ENCODE peak calls at places on chromosomes 7 and 10, in nine cellular contexts. One of them, this sample, is unnamed.

GRCh38 chr7:8386926-8387550 is 46.4 kb upstream of the NXPH1 start:
- DNase-seq in stimulated activated CD4-positive, alpha-beta T cell treated with anti-CD3 and anti-CD28 coated beads, Interleukin-2, amount 100 ng/mL, for 48 hours: no peak
- DNase-seq in fibroblast of villous mesenchyme: no peak
- DNase-seq in AG09319: no peak
- DNase-seq in A549: no peak
- DNase-seq in activated effector memory CD4-positive, alpha-beta T cell treated with anti-CD3 and anti-CD28 coated beads, Interleukin-2, amount 50 U/mL, for 16 hours: no peak
- DNase-seq in activated CD4-positive, alpha-beta memory T cell treated with anti-CD3 and anti-CD28 coated beads, Interleukin-2, amount 10 ng/mL, durations not matched to agents 7 days and 5 days: no peak
- DNase-seq in SW 1271: no peak
- DNase-seq in CD4-positive, CD25-positive, alpha-beta regulatory T cell: peak; percentile 23
- DNase-seq in this sample: no peak

GRCh38 chr7:17297243-17297642 is 1.2 kb upstream of the AHR start:
- DNase-seq in AG09319: no peak
- DNase-seq in fibroblast of villous mesenchyme: no peak
- DNase-seq in CD4-positive, CD25-positive, alpha-beta regulatory T cell: no peak
- DNase-seq in SW 1271: no peak
- DNase-seq in A549: no peak
- DNase-seq in activated effector memory CD4-positive, alpha-beta T cell treated with anti-CD3 and anti-CD28 coated beads, Interleukin-2, amount 50 U/mL, for 16 hours: no peak
- DNase-seq in activated CD4-positive, alpha-beta memory T cell treated with anti-CD3 and anti-CD28 coated beads, Interleukin-2, amount 10 ng/mL, durations not matched to agents 7 days and 5 days: no peak
- DNase-seq in stimulated activated CD4-positive, alpha-beta T cell treated with anti-CD3 and anti-CD28 coated beads, Interleukin-2, amount 100 ng/mL, for 48 hours: no peak
- DNase-seq in this sample: no peak

GRCh38 chr10:83352588-83352987 is 786.7 kb upstream of the GHITM start:
- DNase-seq in AG09319: no peak
- DNase-seq in stimulated activated CD4-positive, alpha-beta T cell treated with anti-CD3 and anti-CD28 coated beads, Interleukin-2, amount 100 ng/mL, for 48 hours: no peak
- DNase-seq in SW 1271: no peak
- DNase-seq in activated effector memory CD4-positive, alpha-beta T cell treated with anti-CD3 and anti-CD28 coated beads, Interleukin-2, amount 50 U/mL, for 16 hours: no peak
- DNase-seq in CD4-positive, CD25-positive, alpha-beta regulatory T cell: no peak
- DNase-seq in A549: no peak
- DNase-seq in activated CD4-positive, alpha-beta memory T cell treated with anti-CD3 and anti-CD28 coated beads, Interleukin-2, amount 10 ng/mL, durations not matched to agents 7 days and 5 days: no peak
- DNase-seq in fibroblast of villous mesenchyme: no peak
- DNase-seq in this sample: no peak

GRCh38 chr10:86958831-86959736 is 685 bp downstream of the SNCG start:
- DNase-seq in fibroblast of villous mesenchyme: peak; percentile 74
- DNase-seq in stimulated activated CD4-positive, alpha-beta T cell treated with anti-CD3 and anti-CD28 coated beads, Interleukin-2, amount 100 ng/mL, for 48 hours: no peak
- DNase-seq in CD4-positive, CD25-positive, alpha-beta regulatory T cell: no peak
- DNase-seq in activated CD4-positive, alpha-beta memory T cell treated with anti-CD3 and anti-CD28 coated beads, Interleukin-2, amount 10 ng/mL, durations not matched to agents 7 days and 5 days: no peak
- DNase-seq in SW 1271: peak; percentile 25
- DNase-seq in A549: peak; percentile 77
- DNase-seq in AG09319: no peak
- DNase-seq in activated effector memory CD4-positive, alpha-beta T cell treated with anti-CD3 and anti-CD28 coated beads, Interleukin-2, amount 50 U/mL, for 16 hours: peak; percentile 58
- DNase-seq in this sample: no peak

GRCh38 chr10:46527241-46527811 is 29.1 kb downstream of the GPRIN2 start:
- DNase-seq in activated CD4-positive, alpha-beta memory T cell treated with anti-CD3 and anti-CD28 coated beads, Interleukin-2, amount 10 ng/mL, durations not matched to agents 7 days and 5 days: no peak
- DNase-seq in AG09319: no peak
- DNase-seq in activated effector memory CD4-positive, alpha-beta T cell treated with anti-CD3 and anti-CD28 coated beads, Interleukin-2, amount 50 U/mL, for 16 hours: peak; percentile 63
- DNase-seq in A549: no peak
- DNase-seq in SW 1271: no peak
- DNase-seq in CD4-positive, CD25-positive, alpha-beta regulatory T cell: no peak
- DNase-seq in stimulated activated CD4-positive, alpha-beta T cell treated with anti-CD3 and anti-CD28 coated beads, Interleukin-2, amount 100 ng/mL, for 48 hours: no peak
- DNase-seq in fibroblast of villous mesenchyme: no peak
- DNase-seq in this sample: no peak

GRCh38 chr10:650691-651615 is 38.5 kb downstream of the DIP2C start:
- DNase-seq in AG09319: no peak
- DNase-seq in SW 1271: no peak
- DNase-seq in fibroblast of villous mesenchyme: peak; percentile 37
- DNase-seq in activated CD4-positive, alpha-beta memory T cell treated with anti-CD3 and anti-CD28 coated beads, Interleukin-2, amount 10 ng/mL, durations not matched to agents 7 days and 5 days: no peak
- DNase-seq in stimulated activated CD4-positive, alpha-beta T cell treated with anti-CD3 and anti-CD28 coated beads, Interleukin-2, amount 100 ng/mL, for 48 hours: no peak
- DNase-seq in A549: no peak
- DNase-seq in CD4-positive, CD25-positive, alpha-beta regulatory T cell: no peak
- DNase-seq in activated effector memory CD4-positive, alpha-beta T cell treated with anti-CD3 and anti-CD28 coated beads, Interleukin-2, amount 50 U/mL, for 16 hours: no peak
- DNase-seq in this sample: no peak

GRCh38 chr7:136555933-136556332 is 312.5 kb upstream of the CHRM2 start:
- DNase-seq in stimulated activated CD4-positive, alpha-beta T cell treated with anti-CD3 and anti-CD28 coated beads, Interleukin-2, amount 100 ng/mL, for 48 hours: no peak
- DNase-seq in AG09319: no peak
- DNase-seq in activated CD4-positive, alpha-beta memory T cell treated with anti-CD3 and anti-CD28 coated beads, Interleukin-2, amount 10 ng/mL, durations not matched to agents 7 days and 5 days: no peak
- DNase-seq in CD4-positive, CD25-positive, alpha-beta regulatory T cell: no peak
- DNase-seq in SW 1271: no peak
- DNase-seq in fibroblast of villous mesenchyme: no peak
- DNase-seq in activated effector memory CD4-positive, alpha-beta T cell treated with anti-CD3 and anti-CD28 coated beads, Interleukin-2, amount 50 U/mL, for 16 hours: no peak
- DNase-seq in A549: no peak
- DNase-seq in this sample: no peak

GRCh38 chr10:77526861-77527617 is 110.6 kb downstream of the KCNMA1 start:
- DNase-seq in A549: no peak
- DNase-seq in AG09319: no peak
- DNase-seq in fibroblast of villous mesenchyme: no peak
- DNase-seq in SW 1271: no peak
- DNase-seq in activated CD4-positive, alpha-beta memory T cell treated with anti-CD3 and anti-CD28 coated beads, Interleukin-2, amount 10 ng/mL, durations not matched to agents 7 days and 5 days: no peak
- DNase-seq in stimulated activated CD4-positive, alpha-beta T cell treated with anti-CD3 and anti-CD28 coated beads, Interleukin-2, amount 100 ng/mL, for 48 hours: no peak
- DNase-seq in activated effector memory CD4-positive, alpha-beta T cell treated with anti-CD3 and anti-CD28 coated beads, Interleukin-2, amount 50 U/mL, for 16 hours: no peak
- DNase-seq in CD4-positive, CD25-positive, alpha-beta regulatory T cell: no peak
- DNase-seq in this sample: no peak

GRCh38 chr10:125768217-125768616 is 7.4 kb downstream of the MMP21 start:
- DNase-seq in A549: no peak
- DNase-seq in CD4-positive, CD25-positive, alpha-beta regulatory T cell: no peak
- DNase-seq in fibroblast of villous mesenchyme: peak; percentile 27
- DNase-seq in SW 1271: no peak
- DNase-seq in activated CD4-positive, alpha-beta memory T cell treated with anti-CD3 and anti-CD28 coated beads, Interleukin-2, amount 10 ng/mL, durations not matched to agents 7 days and 5 days: no peak
- DNase-seq in stimulated activated CD4-positive, alpha-beta T cell treated with anti-CD3 and anti-CD28 coated beads, Interleukin-2, amount 100 ng/mL, for 48 hours: no peak
- DNase-seq in AG09319: peak; percentile 8
- DNase-seq in activated effector memory CD4-positive, alpha-beta T cell treated with anti-CD3 and anti-CD28 coated beads, Interleukin-2, amount 50 U/mL, for 16 hours: no peak
- DNase-seq in this sample: no peak

GRCh38 chr10:124351481-124352220 is 67.1 kb downstream of the OAT start:
- DNase-seq in A549: no peak
- DNase-seq in AG09319: no peak
- DNase-seq in activated effector memory CD4-positive, alpha-beta T cell treated with anti-CD3 and anti-CD28 coated beads, Interleukin-2, amount 50 U/mL, for 16 hours: peak; percentile 54
- DNase-seq in stimulated activated CD4-positive, alpha-beta T cell treated with anti-CD3 and anti-CD28 coated beads, Interleukin-2, amount 100 ng/mL, for 48 hours: no peak
- DNase-seq in fibroblast of villous mesenchyme: no peak
- DNase-seq in SW 1271: no peak
- DNase-seq in CD4-positive, CD25-positive, alpha-beta regulatory T cell: no peak
- DNase-seq in activated CD4-positive, alpha-beta memory T cell treated with anti-CD3 and anti-CD28 coated beads, Interleukin-2, amount 10 ng/mL, durations not matched to agents 7 days and 5 days: no peak
- DNase-seq in this sample: no peak

GRCh38 chr7:30938435-30939316 is 25.1 kb upstream of the GHRHR start:
- DNase-seq in stimulated activated CD4-positive, alpha-beta T cell treated with anti-CD3 and anti-CD28 coated beads, Interleukin-2, amount 100 ng/mL, for 48 hours: peak; percentile 75
- DNase-seq in activated CD4-positive, alpha-beta memory T cell treated with anti-CD3 and anti-CD28 coated beads, Interleukin-2, amount 10 ng/mL, durations not matched to agents 7 days and 5 days: peak; percentile 65
- DNase-seq in CD4-positive, CD25-positive, alpha-beta regulatory T cell: peak; percentile 26
- DNase-seq in activated effector memory CD4-positive, alpha-beta T cell treated with anti-CD3 and anti-CD28 coated beads, Interleukin-2, amount 50 U/mL, for 16 hours: peak; percentile 87
- DNase-seq in fibroblast of villous mesenchyme: peak; percentile 72
- DNase-seq in AG09319: no peak
- DNase-seq in SW 1271: peak; percentile 78
- DNase-seq in A549: peak; percentile 88
- DNase-seq in this sample: peak; percentile 73

GRCh38 chr10:62861507-62861906 is 45.3 kb upstream of the EGR2 start:
- DNase-seq in A549: no peak
- DNase-seq in stimulated activated CD4-positive, alpha-beta T cell treated with anti-CD3 and anti-CD28 coated beads, Interleukin-2, amount 100 ng/mL, for 48 hours: no peak
- DNase-seq in SW 1271: no peak
- DNase-seq in activated effector memory CD4-positive, alpha-beta T cell treated with anti-CD3 and anti-CD28 coated beads, Interleukin-2, amount 50 U/mL, for 16 hours: no peak
- DNase-seq in AG09319: no peak
- DNase-seq in activated CD4-positive, alpha-beta memory T cell treated with anti-CD3 and anti-CD28 coated beads, Interleukin-2, amount 10 ng/mL, durations not matched to agents 7 days and 5 days: no peak
- DNase-seq in fibroblast of villous mesenchyme: no peak
- DNase-seq in CD4-positive, CD25-positive, alpha-beta regulatory T cell: no peak
- DNase-seq in this sample: no peak

GRCh38 chr7:50745835-50746234 is 36.9 kb downstream of the GRB10 start:
- DNase-seq in stimulated activated CD4-positive, alpha-beta T cell treated with anti-CD3 and anti-CD28 coated beads, Interleukin-2, amount 100 ng/mL, for 48 hours: no peak
- DNase-seq in fibroblast of villous mesenchyme: no peak
- DNase-seq in A549: no peak
- DNase-seq in activated CD4-positive, alpha-beta memory T cell treated with anti-CD3 and anti-CD28 coated beads, Interleukin-2, amount 10 ng/mL, durations not matched to agents 7 days and 5 days: no peak
- DNase-seq in AG09319: no peak
- DNase-seq in CD4-positive, CD25-positive, alpha-beta regulatory T cell: no peak
- DNase-seq in activated effector memory CD4-positive, alpha-beta T cell treated with anti-CD3 and anti-CD28 coated beads, Interleukin-2, amount 50 U/mL, for 16 hours: no peak
- DNase-seq in SW 1271: no peak
- DNase-seq in this sample: no peak

GRCh38 chr10:131110241-131110783 is 201.2 kb downstream of the TCERG1L start:
- DNase-seq in stimulated activated CD4-positive, alpha-beta T cell treated with anti-CD3 and anti-CD28 coated beads, Interleukin-2, amount 100 ng/mL, for 48 hours: no peak
- DNase-seq in activated CD4-positive, alpha-beta memory T cell treated with anti-CD3 and anti-CD28 coated beads, Interleukin-2, amount 10 ng/mL, durations not matched to agents 7 days and 5 days: no peak
- DNase-seq in fibroblast of villous mesenchyme: no peak
- DNase-seq in A549: no peak
- DNase-seq in CD4-positive, CD25-positive, alpha-beta regulatory T cell: no peak
- DNase-seq in activated effector memory CD4-positive, alpha-beta T cell treated with anti-CD3 and anti-CD28 coated beads, Interleukin-2, amount 50 U/mL, for 16 hours: no peak
- DNase-seq in SW 1271: no peak
- DNase-seq in AG09319: no peak
- DNase-seq in this sample: no peak

GRCh38 chr7:41256186-41256945 is 446.5 kb downstream of the INHBA start:
- DNase-seq in fibroblast of villous mesenchyme: peak; percentile 21
- DNase-seq in CD4-positive, CD25-positive, alpha-beta regulatory T cell: no peak
- DNase-seq in stimulated activated CD4-positive, alpha-beta T cell treated with anti-CD3 and anti-CD28 coated beads, Interleukin-2, amount 100 ng/mL, for 48 hours: no peak
- DNase-seq in AG09319: no peak
- DNase-seq in SW 1271: no peak
- DNase-seq in activated CD4-positive, alpha-beta memory T cell treated with anti-CD3 and anti-CD28 coated beads, Interleukin-2, amount 10 ng/mL, durations not matched to agents 7 days and 5 days: no peak
- DNase-seq in A549: no peak
- DNase-seq in activated effector memory CD4-positive, alpha-beta T cell treated with anti-CD3 and anti-CD28 coated beads, Interleukin-2, amount 50 U/mL, for 16 hours: no peak
- DNase-seq in this sample: no peak

GRCh38 chr10:123674741-123675140 is 8.6 kb downstream of the GPR26 start:
- DNase-seq in CD4-positive, CD25-positive, alpha-beta regulatory T cell: no peak
- DNase-seq in A549: no peak
- DNase-seq in fibroblast of villous mesenchyme: no peak
- DNase-seq in stimulated activated CD4-positive, alpha-beta T cell treated with anti-CD3 and anti-CD28 coated beads, Interleukin-2, amount 100 ng/mL, for 48 hours: no peak
- DNase-seq in activated CD4-positive, alpha-beta memory T cell treated with anti-CD3 and anti-CD28 coated beads, Interleukin-2, amount 10 ng/mL, durations not matched to agents 7 days and 5 days: no peak
- DNase-seq in AG09319: no peak
- DNase-seq in activated effector memory CD4-positive, alpha-beta T cell treated with anti-CD3 and anti-CD28 coated beads, Interleukin-2, amount 50 U/mL, for 16 hours: no peak
- DNase-seq in SW 1271: no peak
- DNase-seq in this sample: no peak

GRCh38 chr10:118953999-118954398 is 75.5 kb upstream of the NANOS1 start:
- DNase-seq in stimulated activated CD4-positive, alpha-beta T cell treated with anti-CD3 and anti-CD28 coated beads, Interleukin-2, amount 100 ng/mL, for 48 hours: no peak
- DNase-seq in activated effector memory CD4-positive, alpha-beta T cell treated with anti-CD3 and anti-CD28 coated beads, Interleukin-2, amount 50 U/mL, for 16 hours: no peak
- DNase-seq in A549: no peak
- DNase-seq in activated CD4-positive, alpha-beta memory T cell treated with anti-CD3 and anti-CD28 coated beads, Interleukin-2, amount 10 ng/mL, durations not matched to agents 7 days and 5 days: no peak
- DNase-seq in AG09319: no peak
- DNase-seq in fibroblast of villous mesenchyme: peak; percentile 23
- DNase-seq in SW 1271: no peak
- DNase-seq in CD4-positive, CD25-positive, alpha-beta regulatory T cell: no peak
- DNase-seq in this sample: no peak

GRCh38 chr10:88467835-88468485 is 115.2 kb downstream of the RNLS start:
- DNase-seq in stimulated activated CD4-positive, alpha-beta T cell treated with anti-CD3 and anti-CD28 coated beads, Interleukin-2, amount 100 ng/mL, for 48 hours: no peak
- DNase-seq in activated effector memory CD4-positive, alpha-beta T cell treated with anti-CD3 and anti-CD28 coated beads, Interleukin-2, amount 50 U/mL, for 16 hours: no peak
- DNase-seq in fibroblast of villous mesenchyme: no peak
- DNase-seq in A549: no peak
- DNase-seq in CD4-positive, CD25-positive, alpha-beta regulatory T cell: no peak
- DNase-seq in activated CD4-positive, alpha-beta memory T cell treated with anti-CD3 and anti-CD28 coated beads, Interleukin-2, amount 10 ng/mL, durations not matched to agents 7 days and 5 days: no peak
- DNase-seq in AG09319: no peak
- DNase-seq in SW 1271: no peak
- DNase-seq in this sample: no peak

GRCh38 chr10:64760371-64760770 is 1239.2 kb downstream of the REEP3 start:
- DNase-seq in stimulated activated CD4-positive, alpha-beta T cell treated with anti-CD3 and anti-CD28 coated beads, Interleukin-2, amount 100 ng/mL, for 48 hours: no peak
- DNase-seq in A549: no peak
- DNase-seq in AG09319: no peak
- DNase-seq in activated CD4-positive, alpha-beta memory T cell treated with anti-CD3 and anti-CD28 coated beads, Interleukin-2, amount 10 ng/mL, durations not matched to agents 7 days and 5 days: no peak
- DNase-seq in activated effector memory CD4-positive, alpha-beta T cell treated with anti-CD3 and anti-CD28 coated beads, Interleukin-2, amount 50 U/mL, for 16 hours: no peak
- DNase-seq in CD4-positive, CD25-positive, alpha-beta regulatory T cell: no peak
- DNase-seq in fibroblast of villous mesenchyme: peak; percentile 1
- DNase-seq in SW 1271: no peak
- DNase-seq in this sample: no peak

GRCh38 chr10:114603943-114604342 is 54.1 kb downstream of the ABLIM1 start:
- DNase-seq in SW 1271: no peak
- DNase-seq in activated effector memory CD4-positive, alpha-beta T cell treated with anti-CD3 and anti-CD28 coated beads, Interleukin-2, amount 50 U/mL, for 16 hours: no peak
- DNase-seq in CD4-positive, CD25-positive, alpha-beta regulatory T cell: peak; percentile 13
- DNase-seq in activated CD4-positive, alpha-beta memory T cell treated with anti-CD3 and anti-CD28 coated beads, Interleukin-2, amount 10 ng/mL, durations not matched to agents 7 days and 5 days: peak; percentile 55
- DNase-seq in fibroblast of villous mesenchyme: peak; percentile 46
- DNase-seq in A549: peak; percentile 32
- DNase-seq in AG09319: no peak
- DNase-seq in stimulated activated CD4-positive, alpha-beta T cell treated with anti-CD3 and anti-CD28 coated beads, Interleukin-2, amount 100 ng/mL, for 48 hours: no peak
- DNase-seq in this sample: no peak

GRCh38 chr10:130254168-130255061 is 118.2 kb downstream of the GLRX3 start:
- DNase-seq in SW 1271: no peak
- DNase-seq in fibroblast of villous mesenchyme: no peak
- DNase-seq in AG09319: no peak
- DNase-seq in stimulated activated CD4-positive, alpha-beta T cell treated with anti-CD3 and anti-CD28 coated beads, Interleukin-2, amount 100 ng/mL, for 48 hours: no peak
- DNase-seq in CD4-positive, CD25-positive, alpha-beta regulatory T cell: no peak
- DNase-seq in activated CD4-positive, alpha-beta memory T cell treated with anti-CD3 and anti-CD28 coated beads, Interleukin-2, amount 10 ng/mL, durations not matched to agents 7 days and 5 days: peak; percentile 29
- DNase-seq in activated effector memory CD4-positive, alpha-beta T cell treated with anti-CD3 and anti-CD28 coated beads, Interleukin-2, amount 50 U/mL, for 16 hours: no peak
- DNase-seq in A549: no peak
- DNase-seq in this sample: no peak

GRCh38 chr10:3882855-3883254 is 97.8 kb upstream of the KLF6 start:
- DNase-seq in A549: no peak
- DNase-seq in activated effector memory CD4-positive, alpha-beta T cell treated with anti-CD3 and anti-CD28 coated beads, Interleukin-2, amount 50 U/mL, for 16 hours: no peak
- DNase-seq in CD4-positive, CD25-positive, alpha-beta regulatory T cell: no peak
- DNase-seq in SW 1271: no peak
- DNase-seq in activated CD4-positive, alpha-beta memory T cell treated with anti-CD3 and anti-CD28 coated beads, Interleukin-2, amount 10 ng/mL, durations not matched to agents 7 days and 5 days: no peak
- DNase-seq in stimulated activated CD4-positive, alpha-beta T cell treated with anti-CD3 and anti-CD28 coated beads, Interleukin-2, amount 100 ng/mL, for 48 hours: no peak
- DNase-seq in fibroblast of villous mesenchyme: no peak
- DNase-seq in AG09319: no peak
- DNase-seq in this sample: no peak

GRCh38 chr10:49371967-49372366 is 23.9 kb downstream of the DRGX start:
- DNase-seq in SW 1271: no peak
- DNase-seq in CD4-positive, CD25-positive, alpha-beta regulatory T cell: no peak
- DNase-seq in activated effector memory CD4-positive, alpha-beta T cell treated with anti-CD3 and anti-CD28 coated beads, Interleukin-2, amount 50 U/mL, for 16 hours: no peak
- DNase-seq in A549: no peak
- DNase-seq in AG09319: no peak
- DNase-seq in stimulated activated CD4-positive, alpha-beta T cell treated with anti-CD3 and anti-CD28 coated beads, Interleukin-2, amount 100 ng/mL, for 48 hours: no peak
- DNase-seq in fibroblast of villous mesenchyme: no peak
- DNase-seq in activated CD4-positive, alpha-beta memory T cell treated with anti-CD3 and anti-CD28 coated beads, Interleukin-2, amount 10 ng/mL, durations not matched to agents 7 days and 5 days: no peak
- DNase-seq in this sample: peak; percentile 20

GRCh38 chr7:50182734-50183133 is 89.7 kb upstream of the ZPBP start:
- DNase-seq in activated effector memory CD4-positive, alpha-beta T cell treated with anti-CD3 and anti-CD28 coated beads, Interleukin-2, amount 50 U/mL, for 16 hours: no peak
- DNase-seq in stimulated activated CD4-positive, alpha-beta T cell treated with anti-CD3 and anti-CD28 coated beads, Interleukin-2, amount 100 ng/mL, for 48 hours: no peak
- DNase-seq in CD4-positive, CD25-positive, alpha-beta regulatory T cell: no peak
- DNase-seq in A549: no peak
- DNase-seq in activated CD4-positive, alpha-beta memory T cell treated with anti-CD3 and anti-CD28 coated beads, Interleukin-2, amount 10 ng/mL, durations not matched to agents 7 days and 5 days: no peak
- DNase-seq in AG09319: no peak
- DNase-seq in SW 1271: no peak
- DNase-seq in fibroblast of villous mesenchyme: no peak
- DNase-seq in this sample: no peak

GRCh38 chr10:112497347-112497950 is 50.4 kb downstream of the VTI1A start:
- DNase-seq in CD4-positive, CD25-positive, alpha-beta regulatory T cell: no peak
- DNase-seq in SW 1271: no peak
- DNase-seq in fibroblast of villous mesenchyme: no peak
- DNase-seq in AG09319: no peak
- DNase-seq in activated effector memory CD4-positive, alpha-beta T cell treated with anti-CD3 and anti-CD28 coated beads, Interleukin-2, amount 50 U/mL, for 16 hours: no peak
- DNase-seq in activated CD4-positive, alpha-beta memory T cell treated with anti-CD3 and anti-CD28 coated beads, Interleukin-2, amount 10 ng/mL, durations not matched to agents 7 days and 5 days: no peak
- DNase-seq in A549: no peak
- DNase-seq in stimulated activated CD4-positive, alpha-beta T cell treated with anti-CD3 and anti-CD28 coated beads, Interleukin-2, amount 100 ng/mL, for 48 hours: no peak
- DNase-seq in this sample: no peak

GRCh38 chr7:25820432-25821040 is 331.5 kb upstream of the NFE2L3 start:
- DNase-seq in fibroblast of villous mesenchyme: no peak
- DNase-seq in activated CD4-positive, alpha-beta memory T cell treated with anti-CD3 and anti-CD28 coated beads, Interleukin-2, amount 10 ng/mL, durations not matched to agents 7 days and 5 days: no peak
- DNase-seq in activated effector memory CD4-positive, alpha-beta T cell treated with anti-CD3 and anti-CD28 coated beads, Interleukin-2, amount 50 U/mL, for 16 hours: no peak
- DNase-seq in AG09319: no peak
- DNase-seq in SW 1271: peak; percentile 2
- DNase-seq in CD4-positive, CD25-positive, alpha-beta regulatory T cell: no peak
- DNase-seq in stimulated activated CD4-positive, alpha-beta T cell treated with anti-CD3 and anti-CD28 coated beads, Interleukin-2, amount 100 ng/mL, for 48 hours: no peak
- DNase-seq in A549: peak; percentile 23
- DNase-seq in this sample: no peak

GRCh38 chr7:39609462-39610149 is 13.8 kb upstream of the RALA start:
- DNase-seq in AG09319: no peak
- DNase-seq in activated CD4-positive, alpha-beta memory T cell treated with anti-CD3 and anti-CD28 coated beads, Interleukin-2, amount 10 ng/mL, durations not matched to agents 7 days and 5 days: no peak
- DNase-seq in stimulated activated CD4-positive, alpha-beta T cell treated with anti-CD3 and anti-CD28 coated beads, Interleukin-2, amount 100 ng/mL, for 48 hours: no peak
- DNase-seq in fibroblast of villous mesenchyme: no peak
- DNase-seq in activated effector memory CD4-positive, alpha-beta T cell treated with anti-CD3 and anti-CD28 coated beads, Interleukin-2, amount 50 U/mL, for 16 hours: no peak
- DNase-seq in CD4-positive, CD25-positive, alpha-beta regulatory T cell: no peak
- DNase-seq in SW 1271: no peak
- DNase-seq in A549: no peak
- DNase-seq in this sample: no peak

GRCh38 chr7:108109216-108109908 is 20.8 kb downstream of the LAMB4 start:
- DNase-seq in fibroblast of villous mesenchyme: no peak
- DNase-seq in A549: peak; percentile 48
- DNase-seq in activated CD4-positive, alpha-beta memory T cell treated with anti-CD3 and anti-CD28 coated beads, Interleukin-2, amount 10 ng/mL, durations not matched to agents 7 days and 5 days: no peak
- DNase-seq in stimulated activated CD4-positive, alpha-beta T cell treated with anti-CD3 and anti-CD28 coated beads, Interleukin-2, amount 100 ng/mL, for 48 hours: no peak
- DNase-seq in CD4-positive, CD25-positive, alpha-beta regulatory T cell: no peak
- DNase-seq in SW 1271: no peak
- DNase-seq in AG09319: no peak
- DNase-seq in activated effector memory CD4-positive, alpha-beta T cell treated with anti-CD3 and anti-CD28 coated beads, Interleukin-2, amount 50 U/mL, for 16 hours: no peak
- DNase-seq in this sample: no peak

GRCh38 chr10:33803248-33803647 is 468.8 kb upstream of the NRP1 start:
- DNase-seq in fibroblast of villous mesenchyme: peak; percentile 4
- DNase-seq in activated effector memory CD4-positive, alpha-beta T cell treated with anti-CD3 and anti-CD28 coated beads, Interleukin-2, amount 50 U/mL, for 16 hours: no peak
- DNase-seq in stimulated activated CD4-positive, alpha-beta T cell treated with anti-CD3 and anti-CD28 coated beads, Interleukin-2, amount 100 ng/mL, for 48 hours: no peak
- DNase-seq in AG09319: no peak
- DNase-seq in activated CD4-positive, alpha-beta memory T cell treated with anti-CD3 and anti-CD28 coated beads, Interleukin-2, amount 10 ng/mL, durations not matched to agents 7 days and 5 days: no peak
- DNase-seq in A549: peak; percentile 63
- DNase-seq in SW 1271: peak; percentile 3
- DNase-seq in CD4-positive, CD25-positive, alpha-beta regulatory T cell: no peak
- DNase-seq in this sample: no peak

GRCh38 chr7:95011156-95011928 is 103.9 kb downstream of the PPP1R9A start:
- DNase-seq in fibroblast of villous mesenchyme: no peak
- DNase-seq in activated CD4-positive, alpha-beta memory T cell treated with anti-CD3 and anti-CD28 coated beads, Interleukin-2, amount 10 ng/mL, durations not matched to agents 7 days and 5 days: no peak
- DNase-seq in stimulated activated CD4-positive, alpha-beta T cell treated with anti-CD3 and anti-CD28 coated beads, Interleukin-2, amount 100 ng/mL, for 48 hours: no peak
- DNase-seq in activated effector memory CD4-positive, alpha-beta T cell treated with anti-CD3 and anti-CD28 coated beads, Interleukin-2, amount 50 U/mL, for 16 hours: no peak
- DNase-seq in A549: peak; percentile 40
- DNase-seq in SW 1271: no peak
- DNase-seq in CD4-positive, CD25-positive, alpha-beta regulatory T cell: no peak
- DNase-seq in AG09319: peak; percentile 1
- DNase-seq in this sample: no peak

GRCh38 chr10:96337106-96337505 is 21.7 kb downstream of the OPALIN start:
- DNase-seq in AG09319: no peak
- DNase-seq in activated CD4-positive, alpha-beta memory T cell treated with anti-CD3 and anti-CD28 coated beads, Interleukin-2, amount 10 ng/mL, durations not matched to agents 7 days and 5 days: no peak
- DNase-seq in CD4-positive, CD25-positive, alpha-beta regulatory T cell: no peak
- DNase-seq in fibroblast of villous mesenchyme: no peak
- DNase-seq in activated effector memory CD4-positive, alpha-beta T cell treated with anti-CD3 and anti-CD28 coated beads, Interleukin-2, amount 50 U/mL, for 16 hours: no peak
- DNase-seq in stimulated activated CD4-positive, alpha-beta T cell treated with anti-CD3 and anti-CD28 coated beads, Interleukin-2, amount 100 ng/mL, for 48 hours: no peak
- DNase-seq in SW 1271: no peak
- DNase-seq in A549: no peak
- DNase-seq in this sample: no peak

This sample was measured in Panc1.